ENCODE peak calls at places on chromosomes 13 and 19, in four cellular contexts. L is progenitor cell of endocrine pancreas, J is immature natural killer cell, M is SW480. B is an unnamed sample.

GRCh38 chr13:113972451-113973217 is 1.2 kb downstream of the C13orf46 start:
- DNase-seq in M (no peak), J (no peak), L (no peak), B (no peak)

GRCh38 chr19:33203529-33203928 is 9.4 kb downstream of the LRP3 start:
- DNase-seq in L (no peak), M (no peak), J (no peak), B (no peak)

GRCh38 chr13:85140192-85140591 is 659.0 kb downstream of the SLITRK6 start:
- DNase-seq in J (no peak), M (peak), L (no peak), B (no peak)

GRCh38 chr13:110719036-110719710 is 5.7 kb downstream of the ING1 start:
- DNase-seq in L (no peak), J (no peak), M (no peak), B (no peak)

GRCh38 chr13:65330287-65330686 is 1899.8 kb downstream of the PCDH9 start:
- DNase-seq in L (no peak), M (no peak), J (no peak), B (no peak)

GRCh38 chr13:45393941-45394570 is 24.1 kb downstream of the SLC25A30 start:
- DNase-seq in L (peak), J (peak), M (peak), B (peak)

GRCh38 chr19:53055117-53055516 is 10.6 kb downstream of the ERVV-2 start:
- DNase-seq in M (no peak), L (no peak), J (no peak), B (peak)

GRCh38 chr13:62293081-62293480 is 877.4 kb upstream of the PCDH20 start:
- DNase-seq in J (no peak), M (no peak), L (no peak), B (no peak)

GRCh38 chr13:107066355-107066754 is 498.4 kb upstream of the ARGLU1 start:
- DNase-seq in L (no peak), M (no peak), J (no peak), B (no peak)